ENCODE peak calls at places on chromosomes 3 and 15, in ten cellular contexts. S is ovary; U is Panc1; I is uterus; N is effector memory CD4-positive, alpha-beta T cell; F is neuronal stem cell; Z is body of pancreas; H is CD4-positive, CD25-positive, alpha-beta regulatory T cell; O is pancreas; X is CD8-positive, alpha-beta memory T cell. V is an unnamed sample.

GRCh38 chr15:28093761-28094535 is 5.2 kb downstream of the OCA2 start:
- DNase-seq in S (no peak), U (no peak), I (no peak), N (no peak), F (no peak), Z (no peak), H (no peak), O (no peak), X (no peak), V (no peak)

GRCh38 chr3:159669024-159669476 is 319.6 kb upstream of the IL12A start:
- DNase-seq in S (no peak), U (no peak), I (no peak), N (no peak), F (no peak), Z (no peak), H (no peak), O (no peak), X (no peak), V (no peak)

GRCh38 chr3:114498779-114499370 is 205.0 kb downstream of the TIGIT start:
- DNase-seq in S (no peak), U (no peak), I (no peak), N (no peak), F (peak; percentile 38), Z (no peak), H (no peak), O (no peak), X (no peak), V (peak; percentile 75)

GRCh38 chr3:119237299-119237698 is 3.4 kb downstream of the B4GALT4 start:
- DNase-seq in S (no peak), U (no peak), I (no peak), N (no peak), F (no peak), Z (no peak), H (no peak), O (no peak), X (no peak), V (no peak)

GRCh38 chr3:82294609-82295008 is 533.2 kb upstream of the GBE1 start:
- DNase-seq in S (no peak), U (no peak), I (no peak), N (no peak), F (no peak), Z (no peak), H (no peak), O (no peak), X (no peak), V (no peak)

GRCh38 chr15:89824607-89824867 is 9.9 kb upstream of the ANPEP start:
- DNase-seq in S (no peak), U (no peak), I (no peak), N (no peak), F (no peak), Z (no peak), H (no peak), O (no peak), X (no peak), V (no peak)

GRCh38 chr3:69120879-69121464 is 1.4 kb downstream of the LMOD3 start:
- DNase-seq in S (peak; percentile 61), U (peak; percentile 79), I (peak; percentile 72), N (peak; percentile 47), F (peak; percentile 82), Z (peak; percentile 77), H (peak; percentile 70), O (peak; percentile 54), X (peak; percentile 71), V (peak; percentile 76)

GRCh38 chr3:106628407-106628806 is 748.8 kb upstream of the CCDC54 start:
- DNase-seq in S (no peak), U (no peak), I (no peak), N (no peak), F (no peak), Z (no peak), H (no peak), O (no peak), X (no peak), V (no peak)

GRCh38 chr3:20324664-20325478 is 138.9 kb upstream of the SGO1 start:
- DNase-seq in S (no peak), U (no peak), I (no peak), N (no peak), F (no peak), Z (no peak), H (no peak), O (no peak), X (no peak), V (no peak)

GRCh38 chr3:189914799-189915198 is 205.9 kb downstream of the P3H2 start:
- DNase-seq in S (no peak), U (peak; percentile 76), I (no peak), N (no peak), F (no peak), Z (no peak), H (no peak), O (no peak), X (no peak), V (no peak)

GRCh38 chr15:42508263-42508690 is 12.8 kb downstream of the SNAP23 start:
- DNase-seq in S (peak; percentile 51), U (no peak), I (peak; percentile 76), N (no peak), F (no peak), Z (no peak), H (no peak), O (no peak), X (no peak), V (no peak)

GRCh38 chr3:3157484-3157883 is 22.0 kb downstream of the CRBN start:
- DNase-seq in S (no peak), U (no peak), I (no peak), N (no peak), F (no peak), Z (no peak), H (no peak), O (no peak), X (no peak), V (no peak)

GRCh38 chr3:48716508-48716981 is 476 bp downstream of the IP6K2 start:
- DNase-seq in S (no peak), U (no peak), I (no peak), N (no peak), F (no peak), Z (peak; percentile 18), H (peak; percentile 11), O (peak; percentile 22), X (peak; percentile 4), V (no peak)

GRCh38 chr3:107208100-107208499 is 169.1 kb upstream of the CCDC54 start:
- DNase-seq in S (peak; percentile 36), U (no peak), I (peak; percentile 72), N (no peak), F (peak; percentile 43), Z (peak; percentile 48), H (no peak), O (peak; percentile 65), X (no peak), V (peak; percentile 33)

GRCh38 chr3:167162083-167162482 is 218.0 kb downstream of the ZBBX start:
- DNase-seq in S (no peak), U (no peak), I (no peak), N (no peak), F (no peak), Z (no peak), H (no peak), O (no peak), X (no peak), V (no peak)

GRCh38 chr15:73109751-73110150 is 57.5 kb downstream of the NEO1 start:
- DNase-seq in S (no peak), U (no peak), I (no peak), N (no peak), F (no peak), Z (no peak), H (no peak), O (no peak), X (no peak), V (no peak)

GRCh38 chr3:46936733-46937250 is 39.8 kb downstream of the CCDC12 start:
- DNase-seq in S (no peak), U (no peak), I (no peak), N (no peak), F (no peak), Z (no peak), H (no peak), O (peak; percentile 15), X (no peak), V (no peak)

GRCh38 chr15:32668942-32669341 is 27.4 kb downstream of the SCG5 start:
- DNase-seq in S (no peak), U (no peak), I (no peak), N (no peak), F (no peak), Z (no peak), H (no peak), O (no peak), X (no peak), V (no peak)

GRCh38 chr3:50323092-50323600 is 601 bp upstream of the HYAL2 start:
- DNase-seq in S (no peak), U (no peak), I (peak; percentile 61), N (no peak), F (no peak), Z (no peak), H (no peak), O (no peak), X (no peak), V (no peak)
- H3K4me3 ChIP-seq in S (no peak overlapping the region), U (no peak overlapping the region), I (no peak overlapping the region), N (no peak overlapping the region), F (no peak overlapping the region), Z (no peak overlapping the region), H (no peak overlapping the region), O (no peak overlapping the region), X (no peak overlapping the region), V (no peak overlapping the region)

GRCh38 chr3:76083992-76084391 is 298.6 kb upstream of the ZNF717 start:
- DNase-seq in S (no peak), U (no peak), I (no peak), N (no peak), F (no peak), Z (no peak), H (no peak), O (no peak), X (no peak), V (no peak)

GRCh38 chr3:76078101-76078500 is 292.8 kb upstream of the ZNF717 start:
- DNase-seq in S (no peak), U (no peak), I (no peak), N (no peak), F (no peak), Z (no peak), H (no peak), O (no peak), X (no peak), V (no peak)
- H3K4me3 ChIP-seq in S (no peak overlapping the region), U (no peak overlapping the region), I (no peak overlapping the region), N (no peak overlapping the region), F (no peak overlapping the region), Z (no peak overlapping the region), H (no peak overlapping the region), O (no peak overlapping the region), X (no peak overlapping the region), V (no peak overlapping the region)

DNA sequence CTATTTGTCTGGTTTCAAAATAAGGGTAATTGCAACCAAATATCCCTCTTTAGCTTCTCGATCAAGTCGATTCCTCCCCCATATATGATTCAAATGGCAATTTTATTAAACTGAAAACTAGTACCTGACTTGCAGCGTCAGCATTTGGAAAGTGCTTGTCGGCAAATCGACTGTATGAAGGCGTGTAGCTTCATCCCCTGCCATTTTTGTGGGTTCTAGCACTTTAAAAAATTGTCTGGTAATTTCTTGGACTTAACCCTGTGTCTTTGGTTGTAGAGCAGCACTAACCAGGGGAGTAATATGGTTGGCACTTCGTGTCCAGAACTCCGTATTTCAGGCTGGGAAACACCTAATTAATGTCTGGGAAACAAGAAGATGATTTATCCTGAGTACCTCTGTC is 573 bp downstream of the MME start:
- DNase-seq in S (no peak), U (no peak), I (no peak), N (no peak), F (no peak), Z (no peak), H (no peak), O (no peak), X (no peak), V (no peak)
- H3K4me3 ChIP-seq in S (no peak overlapping the region), U (peak overlapping the region; percentile 47), I (peak overlapping the region; percentile 30), N (no peak overlapping the region), F (no peak overlapping the region), Z (no peak overlapping the region), H (no peak overlapping the region), O (no peak overlapping the region), X (no peak overlapping the region), V (no peak overlapping the region)

GRCh38 chr3:16055606-16056209 is 118.8 kb upstream of the GALNT15 start:
- DNase-seq in S (no peak), U (no peak), I (no peak), N (no peak), F (no peak), Z (no peak), H (no peak), O (no peak), X (no peak), V (no peak)
- H3K4me3 ChIP-seq in S (no peak overlapping the region), U (no peak overlapping the region), I (no peak overlapping the region), N (no peak overlapping the region), F (no peak overlapping the region), Z (no peak overlapping the region), H (no peak overlapping the region), O (no peak overlapping the region), X (no peak overlapping the region), V (no peak overlapping the region)